ENCODE peak calls at places on chromosomes 11 and 22, in four cellular contexts. B, K, S and G are unnamed samples.
A peak's percentile ranks its signal among the peaks of the same experiment; 100 is the strongest.

GRCh38 chr22:37514526-37515051 is 4.6 kb downstream of the CARD10 start:
- DNase-seq in B (no peak), K (no peak), S (no peak), G (no peak)

GRCh38 chr11:829116-829945 is 1.6 kb downstream of the CRACR2B start:
- DNase-seq in B (no peak), K (no peak), S (no peak), G (no peak)

GRCh38 chr22:29348956-29349355 is 33.5 kb upstream of the RASL10A start:
- DNase-seq in B (no peak), K (no peak), S (peak; percentile 48), G (no peak)

GRCh38 chr22:30801695-30802094 is 107.0 kb downstream of the OSBP2 start:
- DNase-seq in B (no peak), K (no peak), S (no peak), G (no peak)

GRCh38 chr11:83684071-83684470 is 397.9 kb upstream of the CCDC90B start:
- DNase-seq in B (no peak), K (no peak), S (no peak), G (no peak)

GRCh38 chr11:6719588-6719987 is 36.4 kb upstream of the MRPL17 start:
- DNase-seq in B (peak; percentile 12), K (peak; percentile 8), S (no peak), G (peak; percentile 58)

GRCh38 chr11:362642-363442 is 6.5 kb upstream of the B4GALNT4 start:
- DNase-seq in B (no peak), K (no peak), S (no peak), G (no peak)

GRCh38 chr11:111259871-111260270 is 14.3 kb downstream of the POU2AF2 start:
- DNase-seq in B (no peak), K (no peak), S (no peak), G (peak; percentile 11)

GRCh38 chr11:85718991-85719807 is 33.2 kb upstream of the CCDC89 start:
- DNase-seq in B (peak; percentile 95), K (peak; percentile 91), S (peak; percentile 83), G (peak; percentile 99)

GRCh38 chr22:48404801-48405447 is 1422.7 kb downstream of the BRD1 start:
- DNase-seq in B (no peak), K (no peak), S (no peak), G (no peak)

GRCh38 chr11:20161923-20162322 is 1.6 kb upstream of the DBX1 start:
- DNase-seq in B (no peak), K (no peak), S (no peak), G (no peak)

GRCh38 chr22:24968066-24968561 is 15.6 kb downstream of the KIAA1671 start:
- DNase-seq in B (peak; percentile 51), K (no peak), S (no peak), G (no peak)

GRCh38 chr11:98772799-98773198 is 247.9 kb upstream of the CNTN5 start:
- DNase-seq in B (no peak), K (no peak), S (no peak), G (no peak)

DNA sequence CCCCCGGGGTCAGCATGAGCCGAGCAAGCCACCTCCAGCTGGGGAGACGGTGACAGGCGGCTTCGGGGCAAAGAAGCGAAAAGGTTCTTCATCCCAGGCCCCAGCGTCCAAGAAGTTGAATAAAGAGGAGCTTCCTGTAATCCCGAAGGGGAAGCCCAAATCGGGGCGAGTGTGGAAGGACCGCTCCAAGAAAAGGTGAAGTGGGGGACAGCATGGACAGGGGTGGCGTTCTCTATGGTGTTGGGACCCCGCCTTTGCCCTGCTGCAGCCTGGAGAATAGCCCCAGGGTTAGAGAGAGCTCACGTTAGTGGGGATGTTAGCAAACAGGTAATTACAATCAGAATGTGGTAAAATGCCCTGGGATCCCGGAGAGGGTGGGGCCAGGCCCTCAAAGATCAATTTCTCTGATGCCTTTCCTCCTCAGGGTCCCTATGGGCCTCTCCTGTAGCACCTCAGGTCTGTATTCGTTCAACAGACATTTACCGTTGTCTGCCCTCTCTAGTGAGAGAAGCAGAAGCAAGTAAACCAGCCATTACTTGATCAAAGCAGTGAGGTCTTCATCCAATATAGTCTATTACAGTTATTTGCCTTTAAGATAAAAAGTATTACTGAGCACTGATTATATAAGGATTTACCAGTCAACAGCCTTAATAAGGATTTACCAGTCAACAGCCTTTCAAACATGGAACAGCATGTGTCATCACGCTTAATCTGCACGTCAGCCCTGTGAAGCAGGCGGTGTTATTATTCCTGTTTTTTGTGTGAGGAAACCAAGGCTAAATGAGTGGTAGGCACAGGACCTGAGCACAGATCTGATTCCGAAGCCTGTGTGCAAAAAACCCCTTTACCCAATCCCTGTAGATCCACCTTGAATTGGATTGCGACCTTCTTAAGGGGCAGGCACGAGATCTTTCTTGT is 1.0 kb downstream of the CCDC86 start:
- DNase-seq in B (peak; percentile 14), K (no peak), S (no peak), G (peak; percentile 57)
- H3K4me3 ChIP-seq in B (peak overlapping the region; percentile 96), K (peak overlapping the region; percentile 87), S (peak overlapping the region; percentile 95), G (peak overlapping the region; percentile 75)

GRCh38 chr22:46578251-46578823 is 40.9 kb upstream of the CELSR1 start:
- DNase-seq in B (no peak), K (no peak), S (no peak), G (no peak)
- H3K4me3 ChIP-seq in B (peak overlapping the region; percentile 81), K (no peak overlapping the region), S (peak overlapping the region; percentile 11), G (no peak overlapping the region)

GRCh38 chr22:23826510-23827350 is 12.1 kb downstream of the DERL3 start:
- DNase-seq in B (no peak), K (peak; percentile 26), S (peak; percentile 45), G (peak; percentile 87)
- H3K4me3 ChIP-seq in B (no peak overlapping the region), K (no peak overlapping the region), S (no peak overlapping the region), G (no peak overlapping the region)

GRCh38 chr22:18091916-18092526 is 14.2 kb downstream of the PEX26 start:
- DNase-seq in B (peak; percentile 89), K (peak; percentile 90), S (no peak), G (peak; percentile 78)
- H3K4me3 ChIP-seq in B (peak overlapping the region; percentile 51), K (peak overlapping the region; percentile 38), S (no peak overlapping the region), G (peak overlapping the region; percentile 37)

DNA sequence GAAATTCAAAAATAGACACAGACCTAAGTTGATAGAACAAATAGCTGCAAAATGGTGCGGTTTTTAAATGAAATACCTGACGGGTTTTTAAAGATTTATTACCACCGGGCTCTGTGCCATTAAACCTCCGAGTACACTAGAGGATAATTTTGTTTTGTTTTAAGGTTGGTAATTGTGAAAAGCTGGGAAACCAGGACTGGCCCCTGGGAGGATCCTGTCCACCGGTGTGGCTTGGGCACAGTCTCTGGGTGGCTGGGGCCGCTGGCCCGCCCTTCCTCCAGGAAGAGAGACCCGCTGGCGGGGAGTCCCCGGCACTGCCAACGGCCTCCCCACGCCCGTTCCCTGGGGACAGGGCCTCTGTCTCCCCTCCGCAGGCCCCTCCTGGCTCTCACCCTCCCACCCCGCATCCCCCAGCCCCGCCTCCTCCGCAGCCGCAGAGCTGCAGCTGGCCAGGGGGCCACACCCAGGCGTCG is 13.8 kb downstream of the KCNJ5 start:
- DNase-seq in B (peak; percentile 40), K (no peak), S (no peak), G (no peak)
- H3K4me3 ChIP-seq in B (peak overlapping the region; percentile 68), K (peak overlapping the region; percentile 55), S (no peak overlapping the region), G (peak overlapping the region; percentile 52)

DNA sequence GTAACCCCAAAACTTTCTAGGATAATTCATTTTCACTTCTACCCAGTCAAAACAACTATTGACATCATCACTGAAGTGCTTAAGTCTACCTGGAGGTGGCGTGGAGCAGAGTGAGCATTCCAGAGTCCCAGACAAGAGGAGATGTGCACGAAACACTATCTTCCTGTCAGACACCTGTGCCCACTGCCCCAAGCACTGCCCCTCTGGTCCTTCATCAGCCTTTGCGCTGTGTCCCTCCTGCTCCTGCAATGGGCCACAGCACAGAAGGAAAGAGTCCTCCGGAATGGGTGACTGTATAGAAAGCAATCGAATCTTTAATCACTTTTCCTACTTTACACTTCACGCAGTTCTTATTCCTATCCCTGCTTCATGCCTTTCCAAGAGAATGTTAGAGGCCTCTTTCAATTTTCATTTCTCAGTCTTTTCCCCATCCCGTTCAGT is 512 bp upstream of the GRIA4 start:
- DNase-seq in B (no peak), K (peak; percentile 6), S (no peak), G (peak; percentile 5)
- H3K4me3 ChIP-seq in B (no peak overlapping the region), K (no peak overlapping the region), S (no peak overlapping the region), G (no peak overlapping the region)